ENCODE peak calls at places on chromosomes 6 and 20, in four cellular contexts. M, T, L and H are unnamed samples.

GRCh38 chr6:170404036-170404435 is 97.5 kb downstream of the FAM120B start:
- DNase-seq in L (no peak), M (peak; percentile 29), T (no peak), H (no peak)

GRCh38 chr6:144265390-144265789 is 19.7 kb upstream of the UTRN start:
- DNase-seq in T (no peak), M (peak; percentile 86), L (peak; percentile 66), H (no peak)

GRCh38 chr6:91144161-91144560 is 557.3 kb upstream of the MAP3K7 start:
- DNase-seq in L (no peak), T (no peak), M (no peak), H (no peak)

GRCh38 chr6:3522561-3523287 is 65.9 kb upstream of the SLC22A23 start:
- DNase-seq in M (peak; percentile 21), T (no peak), L (no peak), H (no peak)

GRCh38 chr6:8061736-8062135 is 2.5 kb downstream of the BLOC1S5 start:
- DNase-seq in T (no peak), L (no peak), M (no peak), H (no peak)

GRCh38 chr20:37390503-37390890 is 44.6 kb downstream of the SRC start:
- DNase-seq in T (no peak), L (no peak), M (no peak), H (no peak)

GRCh38 chr20:60054716-60055371 is 96.6 kb downstream of the CDH26 start:
- DNase-seq in T (no peak), M (no peak), L (peak; percentile 20), H (no peak)

GRCh38 chr6:55265409-55266114 is 61.7 kb upstream of the GFRAL start:
- DNase-seq in M (no peak), T (no peak), L (no peak), H (no peak)

GRCh38 chr6:129700666-129701065 is 9.3 kb downstream of the ARHGAP18 start:
- DNase-seq in T (no peak), L (no peak), M (no peak), H (no peak)

GRCh38 chr20:22106308-22106938 is 401.0 kb downstream of the PAX1 start:
- DNase-seq in T (no peak), M (no peak), L (no peak), H (no peak)

GRCh38 chr6:30840084-30840921 is 44.0 kb upstream of the DDR1 start:
- DNase-seq in L (no peak), T (no peak), M (no peak), H (no peak)

GRCh38 chr20:59774204-59774641 is 159.2 kb downstream of the SYCP2 start:
- DNase-seq in T (no peak), M (no peak), L (peak; percentile 12), H (no peak)

GRCh38 chr6:39543117-39543516 is 182.1 kb downstream of the KIF6 start:
- DNase-seq in M (peak; percentile 87), L (no peak), T (no peak), H (no peak)

GRCh38 chr20:39310363-39311037 is 348.4 kb downstream of the DHX35 start:
- DNase-seq in L (peak; percentile 43), M (no peak), T (no peak), H (no peak)

GRCh38 chr6:157151029-157151428 is 172.3 kb downstream of the TMEM242 start:
- DNase-seq in M (peak; percentile 70), L (no peak), T (no peak), H (no peak)

GRCh38 chr6:24340998-24341934 is 16.6 kb downstream of the DCDC2 start:
- DNase-seq in T (no peak), M (no peak), L (no peak), H (no peak)

GRCh38 chr6:105097288-105097687 is 82.5 kb downstream of the POPDC3 start:
- DNase-seq in L (no peak), T (no peak), M (no peak), H (no peak)

GRCh38 chr6:86856937-86857563 is 80.3 kb upstream of the HTR1E start:
- DNase-seq in T (no peak), M (peak; percentile 27), L (no peak), H (peak; percentile 2)

GRCh38 chr20:37579091-37579490 is 51.4 kb upstream of the BLCAP start:
- DNase-seq in T (no peak), M (no peak), L (no peak), H (no peak)

GRCh38 chr20:603116-603640 is 6.9 kb downstream of the TCF15 start:
- DNase-seq in L (no peak), M (no peak), T (no peak), H (no peak)

GRCh38 chr20:8880085-8880853 is 188.6 kb upstream of the PLCB4 start:
- DNase-seq in T (no peak), M (no peak), L (no peak), H (no peak)

GRCh38 chr6:151509048-151509447 is 15.2 kb downstream of the CCDC170 start:
- DNase-seq in L (no peak), M (no peak), T (no peak), H (no peak)

GRCh38 chr6:1286972-1287600 is 24.8 kb upstream of the FOXQ1 start:
- DNase-seq in L (no peak), T (no peak), M (peak; percentile 86), H (no peak)

GRCh38 chr20:31781945-31782344 is 37.2 kb upstream of the MYLK2 start:
- DNase-seq in T (no peak), L (no peak), M (no peak), H (no peak)

GRCh38 chr6:140300331-140300730 is 925.9 kb upstream of the CITED2 start:
- DNase-seq in L (no peak), T (no peak), M (no peak), H (no peak)

GRCh38 chr20:32326507-32326851 is 31.7 kb upstream of the ASXL1 start:
- DNase-seq in T (no peak), L (no peak), M (no peak), H (no peak)

GRCh38 chr20:1801551-1801950 is 93.7 kb upstream of the SIRPA start:
- DNase-seq in L (no peak), M (no peak), T (no peak), H (no peak)

GRCh38 chr6:157274471-157275226 is 48.7 kb downstream of the TMEM242 start:
- DNase-seq in L (peak; percentile 72), M (peak; percentile 79), T (peak; percentile 90), H (peak; percentile 23)

GRCh38 chr6:28864321-28864923 is 59.4 kb downstream of the TRIM27 start:
- DNase-seq in M (no peak), T (no peak), L (no peak), H (no peak)

GRCh38 chr20:7836076-7836475 is 104.2 kb downstream of the HAO1 start:
- DNase-seq in M (no peak), T (no peak), L (no peak), H (no peak)

DNA sequence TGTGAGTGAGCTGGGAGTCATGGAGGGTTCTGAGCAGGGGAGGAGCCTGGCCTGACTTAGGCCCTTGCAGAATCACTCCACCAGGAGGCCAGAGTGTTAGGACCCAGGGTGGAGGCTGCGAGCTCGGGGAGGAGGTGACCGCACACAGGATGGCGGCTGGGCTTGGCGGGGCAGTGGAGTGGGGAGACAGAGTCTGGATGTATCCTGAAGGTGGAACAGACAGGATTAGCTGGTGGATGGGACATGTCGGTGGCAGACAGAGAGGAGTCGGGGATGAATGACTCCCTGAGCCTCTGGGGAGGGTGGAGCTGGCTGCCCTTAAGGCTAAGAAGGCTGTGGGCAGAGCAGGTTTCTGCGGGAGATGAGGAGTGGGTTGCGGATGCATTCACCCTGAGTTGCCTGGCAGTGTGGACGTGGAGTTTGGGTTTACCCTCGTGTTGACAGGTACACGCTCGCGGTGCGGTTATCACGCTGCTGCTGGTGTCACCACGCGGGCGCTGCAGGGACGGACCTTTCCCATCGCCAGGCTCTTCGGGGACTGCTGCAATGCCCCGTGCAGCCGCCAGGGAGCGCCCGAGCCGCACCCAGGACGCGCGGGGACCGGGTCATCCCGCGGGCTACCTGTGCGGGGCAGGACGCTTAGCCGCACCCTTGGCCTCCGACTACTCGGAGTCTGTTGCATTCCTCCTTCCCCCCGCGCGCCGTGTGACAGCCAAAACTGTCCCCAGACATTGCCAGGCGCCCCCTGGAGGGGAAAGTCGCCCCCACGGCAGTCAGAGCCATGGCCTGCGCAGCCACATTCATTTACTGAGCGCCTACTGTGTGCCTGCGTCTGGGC is 43.0 kb upstream of the PTGIS start:
- DNase-seq in L (peak; percentile 95), T (peak; percentile 68), M (peak; percentile 63), H (peak; percentile 78)
- H3K27ac ChIP-seq in L (no peak overlapping the region), T (no peak overlapping the region), M (no peak overlapping the region), H (no peak overlapping the region)

DNA sequence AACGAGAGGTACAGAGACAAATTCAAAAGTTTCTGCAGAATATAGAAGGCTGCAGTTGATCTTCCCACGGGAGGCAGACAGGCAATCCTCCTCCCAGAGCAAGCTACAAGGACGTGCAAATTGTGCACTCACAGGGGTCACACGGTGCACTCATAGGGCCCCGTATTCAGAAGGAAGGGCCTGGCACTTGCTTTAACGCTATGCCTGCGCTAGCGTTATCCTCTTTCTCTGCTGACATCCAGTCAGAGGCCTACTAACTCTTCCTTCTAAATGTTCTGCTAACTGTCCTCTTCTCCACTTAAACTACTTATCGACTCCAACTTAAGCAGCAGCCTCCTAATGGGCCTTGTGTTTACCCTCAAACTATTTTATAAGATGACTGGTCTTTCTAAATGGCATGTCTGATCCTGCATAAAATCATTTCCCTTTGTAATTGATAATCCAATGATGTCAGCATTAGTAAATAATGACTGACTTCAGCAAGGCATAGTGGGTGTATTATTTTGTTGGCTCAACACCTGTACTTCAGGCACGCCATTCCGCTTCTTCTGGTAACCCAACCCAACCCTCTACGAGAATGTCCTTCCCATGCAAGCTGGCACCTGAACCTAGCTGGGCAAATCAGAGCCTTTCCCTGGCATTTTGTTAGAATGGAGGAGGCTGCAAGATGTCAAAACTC is 2.2 kb downstream of the IFNGR1 start:
- DNase-seq in M (no peak), T (no peak), L (no peak), H (no peak)
- H3K27ac ChIP-seq in M (peak overlapping the region; percentile 25), T (no peak overlapping the region), L (no peak overlapping the region), H (peak overlapping the region; percentile 94)

GRCh38 chr20:46148313-46149213 is 30.4 kb downstream of the CD40 start:
- DNase-seq in L (no peak), T (no peak), M (no peak), H (no peak)
- H3K27ac ChIP-seq in L (no peak overlapping the region), T (no peak overlapping the region), M (no peak overlapping the region), H (no peak overlapping the region)

DNA sequence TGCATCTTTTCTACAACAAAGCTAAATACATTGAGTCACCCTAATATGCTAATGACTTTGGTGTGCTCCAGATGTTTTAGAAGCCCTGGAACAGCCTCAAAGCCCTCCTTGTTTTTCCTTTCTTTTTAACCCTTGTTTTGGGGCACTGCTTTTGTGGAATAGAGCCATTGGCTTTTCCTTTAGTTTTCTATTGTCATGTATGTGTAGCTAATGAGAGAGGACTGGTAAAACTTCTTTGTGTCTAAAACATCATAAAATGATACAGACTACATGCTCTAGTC is 158.8 kb downstream of the JARID2 start:
- DNase-seq in M (no peak), L (no peak), T (no peak), H (no peak)
- H3K27ac ChIP-seq in M (no peak overlapping the region), L (no peak overlapping the region), T (no peak overlapping the region), H (peak overlapping the region; percentile 76)

GRCh38 chr20:58511861-58512260 is 3.3 kb downstream of the APCDD1L start:
- DNase-seq in L (peak; percentile 2), M (peak; percentile 31), T (no peak), H (no peak)
- H3K27ac ChIP-seq in L (no peak overlapping the region), M (no peak overlapping the region), T (no peak overlapping the region), H (no peak overlapping the region)